ENCODE peak calls at places on chromosome 7, in ten cellular contexts. E is left lung, H is right lobe of liver, P is kidney, J is upper lobe of right lung, N is gastrocnemius medialis, Q is transverse colon, T is RWPE2, A is IMR-90, K is breast epithelium. W is an unnamed sample. For H3K4me1, the result is how much of the 10 kb centered on the place peaks cover.

GRCh38 chr7:107345898-107346297 is 124.0 kb upstream of the GPR22 start:
- DNase-seq in Q (no peak), K (no peak), N (no peak), J (no peak), A (no peak), H (no peak), T (no peak), P (no peak), E (no peak), W (no peak)

GRCh38 chr7:111113263-111114017 is 22.5 kb downstream of the LRRN3 start:
- DNase-seq in P (no peak), H (no peak), Q (no peak), T (no peak), A (peak), N (no peak), E (no peak), J (no peak), K (no peak), W (no peak)

GRCh38 chr7:114922151-114922651 is 307 bp downstream of the MDFIC start:
- DNase-seq in Q (peak), A (peak), K (no peak), J (peak), P (no peak), N (peak), T (no peak), H (peak), E (peak), W (peak)

GRCh38 chr7:33773053-33773452 is 132.3 kb upstream of the BMPER start:
- DNase-seq in K (no peak), N (no peak), E (no peak), T (no peak), Q (no peak), H (no peak), P (no peak), J (no peak), A (peak), W (no peak)

GRCh38 chr7:13800694-13801448 is 188.6 kb downstream of the ETV1 start:
- DNase-seq in J (no peak), Q (no peak), H (no peak), K (no peak), N (no peak), T (peak), P (no peak), A (peak), E (no peak), W (no peak)

GRCh38 chr7:70092314-70093303 is 494.3 kb downstream of the AUTS2 start:
- DNase-seq in Q (no peak), K (no peak), T (no peak), J (no peak), P (peak), E (no peak), A (peak), N (peak), H (no peak), W (peak)

GRCh38 chr7:77537595-77538185 is 595 bp downstream of the PTPN12 start:
- DNase-seq in K (no peak), T (no peak), P (peak), H (peak), A (no peak), Q (peak), J (peak), E (peak), N (peak), W (peak)

GRCh38 chr7:135718794-135719436 is 9.1 kb downstream of the SLC13A4 start:
- DNase-seq in J (no peak), H (no peak), T (no peak), K (no peak), Q (no peak), E (no peak), A (no peak), N (no peak), P (no peak), W (no peak)

GRCh38 chr7:66070222-66070621 is 5.4 kb upstream of the ASL start:
- DNase-seq in T (no peak), N (no peak), A (no peak), E (no peak), Q (no peak), K (no peak), J (no peak), H (no peak), P (no peak), W (no peak)

GRCh38 chr7:86925221-86925620 is 134.2 kb downstream of the ELAPOR2 start:
- DNase-seq in A (no peak), E (no peak), T (no peak), J (no peak), P (no peak), K (no peak), N (no peak), Q (no peak), H (no peak), W (no peak)

GRCh38 chr7:70571986-70572385 is 560.0 kb upstream of the GALNT17 start:
- DNase-seq in Q (peak), N (no peak), H (peak), J (no peak), T (no peak), K (no peak), E (no peak), A (no peak), P (no peak), W (no peak)

GRCh38 chr7:121531175-121532070 is 135.3 kb upstream of the FAM3C start:
- DNase-seq in Q (no peak), A (no peak), N (no peak), T (no peak), E (no peak), J (no peak), H (no peak), K (no peak), P (no peak), W (no peak)

GRCh38 chr7:81869670-81870069 is 99.8 kb upstream of the HGF start:
- DNase-seq in P (no peak), J (no peak), N (no peak), Q (no peak), E (no peak), K (no peak), A (no peak), T (no peak), H (no peak), W (no peak)

GRCh38 chr7:50273870-50274269 is 30.6 kb upstream of the IKZF1 start:
- DNase-seq in Q (no peak), E (no peak), H (no peak), P (no peak), T (no peak), N (no peak), K (no peak), A (no peak), J (no peak), W (no peak)

GRCh38 chr7:45579386-45579785 is 5.2 kb downstream of the ADCY1 start:
- DNase-seq in P (no peak), A (no peak), Q (no peak), T (no peak), J (no peak), K (no peak), E (no peak), H (no peak), N (no peak), W (no peak)

GRCh38 chr7:41810258-41810576 is 107.3 kb upstream of the INHBA start:
- DNase-seq in Q (no peak), J (peak), N (no peak), P (no peak), K (no peak), H (no peak), A (no peak), T (no peak), E (no peak), W (no peak)

GRCh38 chr7:35268953-35269352 is 15.1 kb upstream of the TBX20 start:
- DNase-seq in P (no peak), T (no peak), A (no peak), J (no peak), E (no peak), Q (no peak), K (no peak), N (no peak), H (no peak), W (no peak)

GRCh38 chr7:836429-836828 is 4.2 kb downstream of the SUN1 start:
- DNase-seq in J (no peak), H (no peak), E (peak), N (no peak), P (peak), A (peak), K (no peak), Q (peak), T (no peak), W (peak)

GRCh38 chr7:80708007-80708594 is 69.7 kb downstream of the CD36 start:
- DNase-seq in K (no peak), A (no peak), J (no peak), E (no peak), T (no peak), Q (no peak), H (no peak), P (no peak), N (no peak), W (no peak)

GRCh38 chr7:134593530-134594392 is 44.9 kb downstream of the AKR1B15 start:
- DNase-seq in N (no peak), A (peak), T (no peak), P (peak), K (peak), Q (peak), E (no peak), J (no peak), H (peak), W (peak)

GRCh38 chr7:462173-463103 is 57.2 kb downstream of the PDGFA start:
- DNase-seq in H (peak), N (no peak), Q (no peak), E (peak), T (peak), J (peak), A (no peak), K (no peak), P (peak), W (no peak)

GRCh38 chr7:116717137-116717536 is 45.1 kb downstream of the MET start:
- DNase-seq in H (no peak), N (no peak), K (no peak), T (no peak), Q (no peak), E (no peak), J (no peak), A (no peak), P (no peak), W (no peak)

GRCh38 chr7:40644454-40645188 is 509.8 kb downstream of the SUGCT start:
- DNase-seq in Q (no peak), J (no peak), N (no peak), E (no peak), K (no peak), H (no peak), P (no peak), A (no peak), T (no peak), W (no peak)

GRCh38 chr7:108018668-108019067 is 15.7 kb upstream of the LAMB1 start:
- DNase-seq in A (no peak), Q (no peak), T (no peak), J (no peak), K (no peak), H (no peak), P (no peak), N (no peak), E (no peak), W (no peak)

GRCh38 chr7:120740348-120740747 is 117.6 kb downstream of the TSPAN12 start:
- DNase-seq in E (no peak), P (no peak), K (no peak), A (peak), T (no peak), J (no peak), N (no peak), H (no peak), Q (no peak), W (no peak)

GRCh38 chr7:73870041-73870492 is 9.1 kb downstream of the TMEM270 start:
- DNase-seq in N (no peak), A (no peak), T (no peak), P (peak), J (no peak), K (no peak), E (no peak), H (peak), Q (no peak), W (peak)

GRCh38 chr7:20359397-20359963 is 28.8 kb downstream of the ITGB8 start:
- DNase-seq in P (no peak), T (no peak), J (no peak), Q (no peak), A (peak), N (no peak), E (no peak), K (no peak), H (no peak), W (no peak)

GRCh38 chr7:16431646-16432424 is 10.5 kb upstream of the CRPPA start:
- DNase-seq in K (no peak), E (no peak), T (no peak), P (no peak), N (no peak), Q (peak), H (no peak), J (no peak), A (no peak), W (peak)

GRCh38 chr7:45881759-45882464 is 6.4 kb upstream of the IGFBP1 start:
- DNase-seq in A (peak), T (no peak), J (no peak), P (no peak), E (no peak), N (no peak), Q (no peak), H (no peak), K (no peak), W (no peak)

GRCh38 chr7:130875265-130875741 is 141.3 kb upstream of the KLF14 start:
- DNase-seq in J (peak), A (peak), P (peak), K (no peak), H (peak), N (no peak), E (no peak), Q (peak), T (no peak), W (peak)

GRCh38 chr7:66837007-66837406 is 84.0 kb upstream of the TMEM248 start:
- DNase-seq in P (no peak), T (no peak), K (no peak), Q (peak), A (peak), H (no peak), E (no peak), N (no peak), J (peak), W (peak)

GRCh38 chr7:88115258-88116195 is 104.3 kb downstream of the SRI start:
- DNase-seq in P (no peak), Q (no peak), J (no peak), A (no peak), K (no peak), N (no peak), H (no peak), T (no peak), E (no peak), W (no peak)

GRCh38 chr7:12801107-12801506 is 113.7 kb downstream of the ARL4A start:
- DNase-seq in J (no peak), K (no peak), N (no peak), P (no peak), E (no peak), H (no peak), A (no peak), Q (peak), T (no peak), W (no peak)

GRCh38 chr7:7418997-7419396 is 116.7 kb downstream of the COL28A1 start:
- DNase-seq in N (no peak), Q (no peak), T (no peak), K (no peak), E (no peak), J (no peak), H (no peak), A (no peak), P (no peak), W (no peak)

GRCh38 chr7:12210179-12211053 is 678 bp upstream of the TMEM106B start:
- DNase-seq in E (peak), J (peak), A (peak), Q (peak), K (peak), H (peak), N (no peak), T (no peak), P (no peak), W (peak)

GRCh38 chr7:55550010-55550409 is 22.3 kb downstream of the VOPP1 start:
- DNase-seq in Q (peak), E (no peak), T (no peak), J (no peak), P (peak), N (peak), K (peak), A (no peak), H (no peak), W (no peak)

GRCh38 chr7:31763548-31763947 is 76.5 kb downstream of the PPP1R17 start:
- DNase-seq in N (no peak), H (no peak), E (no peak), T (no peak), A (no peak), J (no peak), P (no peak), K (no peak), Q (no peak), W (no peak)

GRCh38 chr7:31772211-31772610 is 85.2 kb downstream of the PPP1R17 start:
- DNase-seq in T (no peak), P (no peak), N (no peak), K (no peak), H (no peak), J (no peak), A (no peak), Q (no peak), E (no peak), W (no peak)

GRCh38 chr7:31764457-31764856 is 77.4 kb downstream of the PPP1R17 start:
- DNase-seq in N (no peak), J (no peak), A (no peak), K (no peak), H (no peak), E (no peak), T (no peak), P (no peak), Q (no peak), W (no peak)

DNA sequence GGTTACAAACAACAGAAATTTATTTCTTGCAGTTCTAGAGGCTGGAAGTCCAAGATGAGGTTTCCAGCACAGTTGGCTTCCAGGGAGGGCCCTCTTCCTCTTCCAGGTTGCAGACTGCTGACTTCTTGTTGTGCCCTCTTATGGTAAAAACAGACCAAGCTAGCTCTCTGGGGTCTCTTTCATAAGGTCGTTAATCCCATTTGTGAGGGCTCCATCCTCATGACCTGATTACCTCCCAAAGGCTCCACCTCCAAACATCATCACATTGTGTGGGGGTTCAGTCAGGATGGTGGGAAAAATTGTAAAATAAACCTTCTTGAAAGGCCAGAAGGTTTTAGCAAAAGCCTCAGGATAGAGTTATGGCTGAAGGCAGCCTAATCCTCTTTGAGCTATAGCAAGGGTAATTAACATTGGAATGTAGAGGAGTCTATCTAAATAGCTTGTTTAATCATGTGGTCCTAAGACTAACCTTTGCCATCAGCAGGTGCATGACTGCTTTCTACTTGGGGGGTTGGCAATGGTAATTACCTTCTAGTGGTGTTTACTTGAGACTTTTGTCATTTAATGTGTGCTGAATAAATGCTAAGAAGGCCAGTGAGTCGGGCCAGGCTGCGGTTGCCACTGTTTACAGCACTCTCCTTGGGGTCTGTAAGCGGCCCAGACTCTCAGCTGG is 80.8 kb downstream of the PPP1R17 start:
- DNase-seq in Q (no peak), A (no peak), E (no peak), T (no peak), K (no peak), H (no peak), P (no peak), J (no peak), N (no peak), W (no peak)
- H3K27ac ChIP-seq in Q (no peak), A (no peak), E (no peak), T (no peak), K (no peak), H (no peak), P (no peak), J (no peak), N (no peak), W (no peak)

GRCh38 chr7:102890971-102891692 is 21.7 kb upstream of the LRRC17 start:
- DNase-seq in P (no peak), E (no peak), K (no peak), H (no peak), N (no peak), J (no peak), T (no peak), Q (no peak), A (no peak), W (no peak)
- H3K4me1 ChIP-seq in P (under half), E (under half), K (under half), H (under half), N (under half), J (under half), T (under half), Q (under half), A (under half), W (under half)

DNA sequence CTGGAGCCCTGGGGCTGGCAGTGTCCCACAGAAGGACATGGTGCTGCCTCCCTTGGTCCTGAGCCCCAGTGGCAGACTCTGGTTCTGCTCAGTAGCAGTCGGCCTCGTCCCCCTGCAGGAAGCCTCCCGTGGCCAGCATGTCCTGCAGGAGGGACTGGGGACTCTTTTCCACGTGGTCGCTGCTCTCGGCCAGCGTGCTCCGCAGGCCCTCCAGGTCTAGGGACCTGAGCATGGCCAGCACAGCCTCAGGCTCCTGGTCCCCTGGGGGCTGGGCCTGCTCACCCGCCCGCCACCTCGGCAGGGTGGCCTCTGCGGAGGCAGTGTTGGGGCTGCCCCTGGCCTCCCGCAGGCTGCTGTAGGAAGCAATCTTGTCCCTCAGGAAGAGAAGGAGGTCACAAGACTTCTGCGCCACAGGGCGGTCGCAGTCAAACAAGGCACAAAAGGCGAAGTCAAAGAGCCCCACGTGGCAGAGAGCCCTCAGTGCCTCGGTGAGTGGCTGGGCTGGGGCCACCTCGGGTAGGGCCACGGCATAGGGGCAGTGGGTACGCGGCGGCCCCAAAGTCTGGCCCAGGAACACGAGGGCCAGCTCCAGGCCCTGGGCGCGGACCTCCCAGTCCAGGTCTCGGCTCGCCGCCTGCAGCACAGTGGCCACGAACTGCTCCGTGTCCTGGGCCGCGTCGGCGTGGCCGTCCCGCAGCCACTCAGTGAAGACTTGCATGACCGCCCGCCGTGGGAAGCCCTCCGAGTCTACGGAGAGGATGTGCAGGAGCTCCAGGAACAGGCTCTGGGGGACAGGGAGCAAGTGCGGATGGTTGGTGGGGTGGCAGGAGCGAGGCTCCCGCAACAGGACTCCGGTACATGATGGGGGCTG is 17.1 kb downstream of the BRAT1 start:
- DNase-seq in K (no peak), P (peak), Q (peak), H (no peak), E (peak), T (no peak), J (peak), A (no peak), N (no peak), W (no peak)
- TF ChIP-seq CTCF in K (no peak), P (no peak), Q (no peak), H (no peak), E (no peak), T (no peak), J (no peak), A (no peak), N (no peak), W (no peak)

GRCh38 chr7:100568176-100568935 is 5.3 kb downstream of the SAP25 start:
- DNase-seq in P (no peak), E (peak), N (no peak), Q (peak), J (peak), T (no peak), H (peak), A (no peak), K (no peak), W (peak)
- H3K27ac ChIP-seq in P (no peak), E (no peak), N (no peak), Q (no peak), J (peak), T (no peak), H (peak), A (no peak), K (no peak), W (peak)

DNA sequence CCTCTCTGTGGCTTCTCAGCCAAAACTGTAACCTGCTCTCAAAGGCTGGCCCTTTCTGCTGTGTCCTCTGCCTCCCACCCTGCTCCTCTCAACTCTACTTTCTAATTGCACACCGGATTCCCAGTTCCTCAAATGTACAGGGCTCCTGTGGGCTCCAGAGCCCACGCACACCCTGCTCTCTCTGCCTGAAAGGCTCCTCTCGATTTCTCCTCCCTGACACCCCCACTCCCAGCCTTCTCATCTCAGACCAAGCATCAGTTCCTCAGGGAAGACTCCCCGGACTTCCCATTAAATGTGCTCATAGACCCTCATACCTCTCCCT is 111.7 kb upstream of the STEAP1B start:
- DNase-seq in N (no peak), T (no peak), E (no peak), P (no peak), J (no peak), H (no peak), A (no peak), Q (no peak), K (no peak), W (no peak)
- H3K4me1 ChIP-seq in N (under half), T (under half), E (under half), P (under half), J (under half), H (under half), A (under half), Q (under half), K (under half), W (under half)

GRCh38 chr7:42831051-42831952 is 80.6 kb downstream of the C7orf25 start:
- DNase-seq in P (no peak), A (peak), N (no peak), K (peak), J (peak), Q (peak), H (no peak), T (no peak), E (no peak), W (peak)
- TF ChIP-seq CTCF in P (peak), A (peak), N (peak), K (no peak), J (peak), Q (peak), H (peak), T (peak), E (peak), W (peak)

GRCh38 chr7:92794386-92794785 is 42.0 kb downstream of the CDK6 start:
- DNase-seq in T (no peak), P (no peak), N (no peak), K (no peak), A (no peak), Q (no peak), E (no peak), H (no peak), J (no peak), W (no peak)
- H3K27ac ChIP-seq in T (peak), P (no peak), N (no peak), K (no peak), A (no peak), Q (peak), E (no peak), H (no peak), J (no peak), W (no peak)

W was measured in testis.